ENCODE peak calls at places on chromosomes 3 and 15, in six cellular contexts. L is fibroblast of the aortic adventitia, U is heart left ventricle, B is mucosa of descending colon, C is AG09309, Y is psoas muscle. O is an unnamed sample.

GRCh38 chr15:79923068-79923514 is 26.3 kb upstream of the MTHFS start:
- DNase-seq in L (peak), U (peak), B (peak), C (no peak), Y (peak), O (peak)

GRCh38 chr15:95972136-95972553 is 358.4 kb upstream of the NR2F2 start:
- DNase-seq in L (peak), U (peak), B (no peak), C (peak), Y (no peak), O (peak)

GRCh38 chr3:46670000-46670890 is 23.2 kb downstream of the ALS2CL start:
- DNase-seq in L (no peak), U (peak), B (peak), C (no peak), Y (peak), O (no peak)

GRCh38 chr3:73401616-73402265 is 223.0 kb downstream of the PDZRN3 start:
- DNase-seq in L (peak), U (no peak), B (no peak), C (no peak), Y (no peak), O (no peak)

GRCh38 chr3:16802382-16802781 is 82.4 kb upstream of the PLCL2 start:
- DNase-seq in L (no peak), U (no peak), B (no peak), C (no peak), Y (no peak), O (no peak)

GRCh38 chr15:31338879-31339557 is 12.4 kb downstream of the KLF13 start:
- DNase-seq in L (peak), U (peak), B (peak), C (peak), Y (peak), O (peak)

GRCh38 chr3:111035896-111036295 is 35.7 kb upstream of the NECTIN3 start:
- DNase-seq in L (no peak), U (no peak), B (no peak), C (no peak), Y (no peak), O (no peak)

GRCh38 chr3:114290911-114291901 is 2.6 kb upstream of the TIGIT start:
- DNase-seq in L (peak), U (peak), B (peak), C (no peak), Y (peak), O (peak)

GRCh38 chr3:14620512-14620911 is 31.1 kb upstream of the CCDC174 start:
- DNase-seq in L (no peak), U (no peak), B (no peak), C (no peak), Y (no peak), O (no peak)

GRCh38 chr3:194337965-194338753 is 13.0 kb downstream of the CPN2 start:
- DNase-seq in L (no peak), U (no peak), B (no peak), C (no peak), Y (no peak), O (no peak)

GRCh38 chr3:66633564-66633963 is 132.7 kb upstream of the LRIG1 start:
- DNase-seq in L (peak), U (no peak), B (no peak), C (no peak), Y (no peak), O (no peak)

GRCh38 chr3:113495035-113495434 is 19.9 kb downstream of the SPICE1 start:
- DNase-seq in L (peak), U (no peak), B (no peak), C (no peak), Y (no peak), O (peak)

GRCh38 chr3:39413691-39414420 is 7.3 kb downstream of the RPSA start:
- DNase-seq in L (no peak), U (no peak), B (no peak), C (no peak), Y (no peak), O (no peak)

GRCh38 chr15:66954601-66955000 is 110.8 kb upstream of the SMAD3 start:
- DNase-seq in L (no peak), U (no peak), B (no peak), C (no peak), Y (no peak), O (no peak)

GRCh38 chr15:33086500-33087141 is 107.9 kb downstream of the FMN1 start:
- DNase-seq in L (peak), U (no peak), B (no peak), C (no peak), Y (no peak), O (peak)

DNA sequence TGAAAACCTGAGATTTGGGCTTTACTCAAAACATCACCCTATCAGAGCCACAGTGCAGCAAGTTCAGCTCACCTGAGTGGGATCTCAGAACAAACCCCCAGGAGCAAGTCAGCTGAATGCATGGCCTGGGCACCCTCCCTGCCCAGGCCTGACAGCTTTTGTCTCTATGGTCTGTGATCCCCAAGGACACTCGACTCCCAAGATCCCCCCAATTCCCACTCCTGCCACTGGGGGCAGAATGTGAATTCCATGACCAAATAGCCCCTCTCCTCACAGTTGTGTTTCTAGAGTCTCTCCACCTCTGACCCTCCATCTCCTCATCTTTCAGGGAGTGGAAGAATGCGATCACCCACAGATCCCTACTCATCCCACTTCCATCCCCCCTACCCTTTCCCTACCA is 58.9 kb downstream of the ZNF445 start:
- DNase-seq in L (no peak), U (no peak), B (no peak), C (no peak), Y (no peak), O (no peak)
- TF ChIP-seq CTCF in L (peak), U (no peak), B (no peak), C (peak), Y (no peak), O (peak)

GRCh38 chr15:69297642-69298353 is 914 bp upstream of the PAQR5 start:
- DNase-seq in L (no peak), U (no peak), B (no peak), C (no peak), Y (no peak), O (no peak)

GRCh38 chr15:69300129-69300588 is 1.4 kb downstream of the PAQR5 start:
- DNase-seq in L (no peak), U (no peak), B (no peak), C (no peak), Y (no peak), O (no peak)

GRCh38 chr15:69298697-69299441 is at the start of gene PAQR5:
- DNase-seq in L (no peak), U (no peak), B (peak), C (no peak), Y (peak), O (no peak)

GRCh38 chr15:69298354-69298696 is 387 bp upstream of the PAQR5 start:
- DNase-seq in L (no peak), U (no peak), B (no peak), C (no peak), Y (no peak), O (no peak)

DNA sequence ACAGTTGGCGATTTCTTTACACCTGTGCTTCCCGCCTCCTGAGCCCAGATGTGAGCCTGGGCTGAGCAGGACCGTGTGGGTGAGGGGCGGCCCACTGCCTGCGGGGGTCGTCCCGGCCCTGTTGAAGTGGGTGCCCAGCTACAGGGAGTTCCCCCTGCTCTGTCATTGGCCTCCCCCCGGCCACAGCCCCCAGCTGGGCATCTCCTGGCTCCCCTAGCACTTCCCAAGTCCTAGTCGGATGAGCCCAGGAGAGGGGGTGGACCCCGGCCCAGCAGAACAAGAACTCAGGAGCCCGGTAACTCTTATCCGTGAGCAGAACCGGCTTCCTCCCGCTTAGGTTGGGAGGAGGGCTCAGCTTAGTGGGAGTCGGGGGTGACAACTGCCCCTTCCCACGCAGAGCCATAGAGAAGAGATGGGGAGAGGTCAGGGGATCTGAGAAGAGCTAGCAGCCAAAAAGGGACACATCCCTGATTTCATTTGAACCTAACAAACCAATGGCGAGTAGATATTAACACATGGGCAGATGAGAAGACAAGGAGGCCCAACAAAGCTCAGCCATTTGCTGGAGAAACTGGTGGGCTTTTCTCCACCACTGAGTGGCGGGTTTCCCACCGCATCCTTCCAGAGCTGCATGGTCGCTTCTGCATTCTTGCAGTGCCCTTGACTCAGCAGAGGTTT is 878 bp downstream of the PAQR5 start:
- DNase-seq in L (no peak), U (no peak), B (no peak), C (no peak), Y (no peak), O (no peak)
- H3K4me3 ChIP-seq in L (no peak), U (peak), B (peak), C (peak), Y (peak), O (peak)

GRCh38 chr3:119695480-119695879 is 7.3 kb upstream of the CFAP91 start:
- DNase-seq in L (peak), U (no peak), B (no peak), C (no peak), Y (no peak), O (no peak)

GRCh38 chr3:119690043-119690656 is 12.7 kb upstream of the CFAP91 start:
- DNase-seq in L (peak), U (no peak), B (no peak), C (no peak), Y (no peak), O (peak)
- TF ChIP-seq CTCF in L (peak), U (peak), B (no peak), C (peak), Y (peak), O (peak)

GRCh38 chr3:155712008-155712407 is 32.9 kb downstream of the PLCH1 start:
- DNase-seq in L (peak), U (no peak), B (no peak), C (no peak), Y (no peak), O (peak)
- H3K4me3 ChIP-seq in L (no peak), U (no peak), B (no peak), C (no peak), Y (no peak), O (no peak)

GRCh38 chr15:101694261-101694660 is 30.0 kb downstream of the TARS3 start:
- DNase-seq in L (no peak), U (no peak), B (no peak), C (no peak), Y (no peak), O (no peak)
- TF ChIP-seq CTCF in L (no peak), U (no peak), B (no peak), C (no peak), Y (no peak), O (peak)